ENCODE peak calls at places on chromosomes 2 and 18, in six cellular contexts. One of them, this sample, is unnamed. For H3K4me1, the result is how much of the 10 kb centered on the place peaks cover.

GRCh38 chr2:172442072-172442895 is 14.9 kb downstream of the ITGA6 start:
- DNase-seq in upper lobe of left lung: no peak
- DNase-seq in HCT116: peak
- DNase-seq in upper lobe of right lung: no peak
- DNase-seq in naive thymus-derived CD4-positive, alpha-beta T cell: peak
- DNase-seq in suprapubic skin: no peak
- DNase-seq in this sample: peak

GRCh38 chr2:27956895-27957294 is 66.4 kb downstream of the BABAM2 start:
- DNase-seq in upper lobe of right lung: no peak
- DNase-seq in HCT116: no peak
- DNase-seq in suprapubic skin: no peak
- DNase-seq in naive thymus-derived CD4-positive, alpha-beta T cell: no peak
- DNase-seq in upper lobe of left lung: no peak
- DNase-seq in this sample: no peak

GRCh38 chr2:118351796-118352195 is 263.5 kb downstream of the INSIG2 start:
- DNase-seq in HCT116: no peak
- DNase-seq in suprapubic skin: no peak
- DNase-seq in upper lobe of left lung: no peak
- DNase-seq in upper lobe of right lung: no peak
- DNase-seq in naive thymus-derived CD4-positive, alpha-beta T cell: no peak
- DNase-seq in this sample: no peak

GRCh38 chr2:220437938-220438337 is 810.5 kb downstream of the SLC4A3 start:
- DNase-seq in HCT116: no peak
- DNase-seq in upper lobe of right lung: no peak
- DNase-seq in naive thymus-derived CD4-positive, alpha-beta T cell: no peak
- DNase-seq in suprapubic skin: no peak
- DNase-seq in upper lobe of left lung: no peak
- DNase-seq in this sample: no peak

GRCh38 chr18:62329676-62330454 is 4.8 kb downstream of the TNFRSF11A start:
- DNase-seq in upper lobe of left lung: peak
- DNase-seq in HCT116: no peak
- DNase-seq in naive thymus-derived CD4-positive, alpha-beta T cell: peak
- DNase-seq in upper lobe of right lung: no peak
- DNase-seq in suprapubic skin: no peak
- DNase-seq in this sample: no peak

GRCh38 chr2:223815186-223815883 is 22.0 kb downstream of the AP1S3 start:
- DNase-seq in HCT116: peak
- DNase-seq in upper lobe of left lung: no peak
- DNase-seq in naive thymus-derived CD4-positive, alpha-beta T cell: no peak
- DNase-seq in suprapubic skin: no peak
- DNase-seq in upper lobe of right lung: no peak
- DNase-seq in this sample: no peak

GRCh38 chr2:158359846-158360245 is 96.7 kb downstream of the CCDC148 start:
- DNase-seq in upper lobe of right lung: no peak
- DNase-seq in HCT116: no peak
- DNase-seq in naive thymus-derived CD4-positive, alpha-beta T cell: no peak
- DNase-seq in suprapubic skin: no peak
- DNase-seq in upper lobe of left lung: no peak
- DNase-seq in this sample: no peak

GRCh38 chr2:95158441-95158840 is 1.2 kb downstream of the ZNF514 start:
- DNase-seq in naive thymus-derived CD4-positive, alpha-beta T cell: no peak
- DNase-seq in HCT116: no peak
- DNase-seq in upper lobe of left lung: no peak
- DNase-seq in suprapubic skin: no peak
- DNase-seq in upper lobe of right lung: no peak
- DNase-seq in this sample: no peak

GRCh38 chr2:171670655-171671054 is 16.6 kb upstream of the DYNC1I2 start:
- DNase-seq in upper lobe of right lung: no peak
- DNase-seq in upper lobe of left lung: no peak
- DNase-seq in HCT116: no peak
- DNase-seq in naive thymus-derived CD4-positive, alpha-beta T cell: no peak
- DNase-seq in suprapubic skin: no peak
- DNase-seq in this sample: no peak

GRCh38 chr18:37294951-37295350 is 270.6 kb downstream of the CELF4 start:
- DNase-seq in upper lobe of right lung: no peak
- DNase-seq in suprapubic skin: no peak
- DNase-seq in HCT116: no peak
- DNase-seq in upper lobe of left lung: no peak
- DNase-seq in naive thymus-derived CD4-positive, alpha-beta T cell: no peak
- DNase-seq in this sample: no peak

GRCh38 chr2:165794520-165794882 is 454 bp upstream of the GALNT3 start:
- DNase-seq in suprapubic skin: no peak
- DNase-seq in upper lobe of left lung: no peak
- DNase-seq in naive thymus-derived CD4-positive, alpha-beta T cell: peak
- DNase-seq in upper lobe of right lung: peak
- DNase-seq in HCT116: peak
- DNase-seq in this sample: no peak

GRCh38 chr2:201004370-201004769 is 40.9 kb upstream of the ORC2 start:
- DNase-seq in HCT116: no peak
- DNase-seq in upper lobe of left lung: no peak
- DNase-seq in upper lobe of right lung: no peak
- DNase-seq in naive thymus-derived CD4-positive, alpha-beta T cell: no peak
- DNase-seq in suprapubic skin: no peak
- DNase-seq in this sample: no peak

GRCh38 chr2:207394812-207395534 is 134.8 kb upstream of the CREB1 start:
- DNase-seq in suprapubic skin: no peak
- DNase-seq in upper lobe of left lung: no peak
- DNase-seq in naive thymus-derived CD4-positive, alpha-beta T cell: no peak
- DNase-seq in HCT116: peak
- DNase-seq in upper lobe of right lung: no peak
- DNase-seq in this sample: no peak

GRCh38 chr2:128347701-128348504 is 29.2 kb upstream of the HS6ST1 start:
- DNase-seq in suprapubic skin: peak
- DNase-seq in upper lobe of right lung: no peak
- DNase-seq in HCT116: no peak
- DNase-seq in upper lobe of left lung: no peak
- DNase-seq in naive thymus-derived CD4-positive, alpha-beta T cell: no peak
- DNase-seq in this sample: no peak

GRCh38 chr2:61733563-61733962 is 120.3 kb downstream of the FAM161A start:
- DNase-seq in upper lobe of right lung: no peak
- DNase-seq in HCT116: no peak
- DNase-seq in naive thymus-derived CD4-positive, alpha-beta T cell: no peak
- DNase-seq in upper lobe of left lung: no peak
- DNase-seq in suprapubic skin: no peak
- DNase-seq in this sample: no peak

GRCh38 chr18:77057043-77057442 is 75.5 kb downstream of the MBP start:
- DNase-seq in upper lobe of right lung: no peak
- DNase-seq in naive thymus-derived CD4-positive, alpha-beta T cell: no peak
- DNase-seq in HCT116: no peak
- DNase-seq in upper lobe of left lung: no peak
- DNase-seq in suprapubic skin: no peak
- DNase-seq in this sample: no peak

GRCh38 chr2:128654404-128654803 is 335.7 kb upstream of the HS6ST1 start:
- DNase-seq in upper lobe of left lung: no peak
- DNase-seq in suprapubic skin: no peak
- DNase-seq in naive thymus-derived CD4-positive, alpha-beta T cell: no peak
- DNase-seq in upper lobe of right lung: no peak
- DNase-seq in HCT116: no peak
- DNase-seq in this sample: no peak

GRCh38 chr18:75784413-75784812 is 356.9 kb upstream of the SMIM21 start:
- DNase-seq in upper lobe of left lung: no peak
- DNase-seq in HCT116: no peak
- DNase-seq in suprapubic skin: no peak
- DNase-seq in naive thymus-derived CD4-positive, alpha-beta T cell: no peak
- DNase-seq in upper lobe of right lung: no peak
- DNase-seq in this sample: no peak

GRCh38 chr2:190088917-190089316 is 26.4 kb upstream of the MSTN start:
- DNase-seq in upper lobe of right lung: no peak
- DNase-seq in suprapubic skin: no peak
- DNase-seq in upper lobe of left lung: no peak
- DNase-seq in HCT116: peak
- DNase-seq in naive thymus-derived CD4-positive, alpha-beta T cell: peak
- DNase-seq in this sample: no peak

GRCh38 chr2:233422649-233423435 is 68.5 kb downstream of the DGKD start:
- DNase-seq in upper lobe of right lung: peak
- DNase-seq in upper lobe of left lung: no peak
- DNase-seq in naive thymus-derived CD4-positive, alpha-beta T cell: no peak
- DNase-seq in suprapubic skin: peak
- DNase-seq in HCT116: no peak
- DNase-seq in this sample: no peak

GRCh38 chr18:63158012-63158631 is 161.4 kb downstream of the BCL2 start:
- DNase-seq in upper lobe of right lung: no peak
- DNase-seq in naive thymus-derived CD4-positive, alpha-beta T cell: no peak
- DNase-seq in HCT116: no peak
- DNase-seq in suprapubic skin: no peak
- DNase-seq in upper lobe of left lung: no peak
- DNase-seq in this sample: no peak

GRCh38 chr18:46324556-46324955 is 220.4 kb downstream of the HAUS1 start:
- DNase-seq in upper lobe of right lung: no peak
- DNase-seq in HCT116: peak
- DNase-seq in naive thymus-derived CD4-positive, alpha-beta T cell: no peak
- DNase-seq in suprapubic skin: no peak
- DNase-seq in upper lobe of left lung: no peak
- DNase-seq in this sample: no peak

GRCh38 chr2:146457221-146457620 is 1387.6 kb upstream of the ACVR2A start:
- DNase-seq in upper lobe of left lung: no peak
- DNase-seq in upper lobe of right lung: no peak
- DNase-seq in suprapubic skin: no peak
- DNase-seq in HCT116: no peak
- DNase-seq in naive thymus-derived CD4-positive, alpha-beta T cell: no peak
- DNase-seq in this sample: no peak

DNA sequence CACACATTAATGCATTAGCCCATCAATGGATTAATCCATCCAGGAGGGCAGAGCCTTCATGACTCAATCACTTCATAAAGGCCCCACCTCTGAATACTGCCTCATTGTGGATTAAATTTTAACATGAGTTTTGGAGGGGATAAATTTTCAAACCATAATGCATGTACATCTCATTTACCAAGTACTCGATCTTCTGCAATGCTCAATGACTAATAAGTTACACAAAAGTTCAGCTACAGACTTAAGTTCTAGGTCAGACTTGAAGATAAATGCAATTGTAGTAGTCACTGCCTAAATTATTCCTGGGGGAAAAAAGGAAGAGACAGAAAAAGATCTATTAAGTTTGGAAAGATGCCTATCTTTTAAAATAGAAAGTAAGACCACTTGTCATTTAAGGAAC is 120.0 kb upstream of the OSR1 start:
- DNase-seq in HCT116: no peak
- DNase-seq in naive thymus-derived CD4-positive, alpha-beta T cell: no peak
- DNase-seq in upper lobe of left lung: no peak
- DNase-seq in upper lobe of right lung: no peak
- DNase-seq in suprapubic skin: no peak
- DNase-seq in this sample: no peak
- H3K4me1 ChIP-seq in HCT116: under half
- H3K4me1 ChIP-seq in naive thymus-derived CD4-positive, alpha-beta T cell: under half
- H3K4me1 ChIP-seq in upper lobe of left lung: under half
- H3K4me1 ChIP-seq in upper lobe of right lung: under half
- H3K4me1 ChIP-seq in suprapubic skin: under half
- H3K4me1 ChIP-seq in this sample: under half

GRCh38 chr2:62741127-62741526 is 35.6 kb downstream of the EHBP1 start:
- DNase-seq in naive thymus-derived CD4-positive, alpha-beta T cell: no peak
- DNase-seq in upper lobe of right lung: no peak
- DNase-seq in HCT116: no peak
- DNase-seq in upper lobe of left lung: no peak
- DNase-seq in suprapubic skin: no peak
- DNase-seq in this sample: no peak
- H3K4me1 ChIP-seq in naive thymus-derived CD4-positive, alpha-beta T cell: under half
- H3K4me1 ChIP-seq in upper lobe of right lung: under half
- H3K4me1 ChIP-seq in HCT116: under half
- H3K4me1 ChIP-seq in upper lobe of left lung: under half
- H3K4me1 ChIP-seq in suprapubic skin: under half
- H3K4me1 ChIP-seq in this sample: under half

DNA sequence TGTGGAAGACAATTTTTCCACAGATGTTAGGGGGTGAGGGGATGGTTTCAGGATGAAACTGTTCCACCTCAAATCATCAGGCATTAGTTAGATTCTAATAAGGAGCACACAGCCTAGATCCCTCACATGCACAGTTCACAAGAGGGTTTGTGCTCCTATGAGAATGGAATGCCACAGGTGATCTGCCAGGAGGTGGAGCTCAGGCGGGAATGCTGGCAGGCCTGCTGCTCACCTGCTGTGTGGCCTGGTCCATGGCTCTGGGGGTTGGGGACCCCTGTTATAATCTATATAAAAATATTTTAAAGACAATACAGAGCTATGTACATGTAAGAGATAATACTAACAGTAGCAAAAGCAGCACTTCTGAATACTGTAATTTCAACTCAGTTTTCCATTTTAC is 19.2 kb downstream of the CWC22 start:
- DNase-seq in upper lobe of right lung: no peak
- DNase-seq in naive thymus-derived CD4-positive, alpha-beta T cell: no peak
- DNase-seq in HCT116: no peak
- DNase-seq in upper lobe of left lung: peak
- DNase-seq in suprapubic skin: no peak
- DNase-seq in this sample: no peak
- H3K4me1 ChIP-seq in upper lobe of right lung: under half
- H3K4me1 ChIP-seq in naive thymus-derived CD4-positive, alpha-beta T cell: under half
- H3K4me1 ChIP-seq in HCT116: under half
- H3K4me1 ChIP-seq in upper lobe of left lung: under half
- H3K4me1 ChIP-seq in suprapubic skin: under half
- H3K4me1 ChIP-seq in this sample: under half

DNA sequence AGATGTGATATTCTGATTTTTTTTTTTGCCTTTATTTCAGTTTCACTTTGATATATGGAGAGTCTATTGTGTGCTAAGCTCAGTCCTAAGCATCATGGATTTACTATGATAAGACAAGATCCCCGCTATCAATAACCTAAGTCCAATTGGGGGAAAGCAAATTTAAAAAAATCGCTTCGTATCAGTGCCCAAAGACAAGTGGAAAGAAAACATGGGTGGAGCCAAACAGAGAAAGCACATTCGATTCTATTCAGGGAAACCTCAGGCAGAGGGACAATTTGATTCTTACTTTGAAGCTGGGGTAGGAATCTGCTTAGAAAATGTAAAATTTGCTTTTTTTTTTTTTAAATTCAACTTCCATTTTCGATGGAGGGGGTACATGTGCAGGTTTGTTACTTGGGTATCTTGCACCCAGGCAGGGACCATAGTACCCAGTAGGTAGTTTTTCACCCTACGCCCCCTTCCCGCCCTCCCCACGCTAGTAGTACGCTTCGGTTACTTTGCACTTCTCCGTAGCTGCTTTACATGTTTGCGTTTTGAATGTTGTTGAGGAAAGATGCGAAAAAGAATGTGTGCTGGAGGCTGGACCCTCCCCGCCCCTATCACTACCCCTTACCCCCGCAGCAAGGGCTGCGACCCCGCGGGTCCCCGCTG is 12.4 kb downstream of the KIF5C start:
- DNase-seq in HCT116: no peak
- DNase-seq in naive thymus-derived CD4-positive, alpha-beta T cell: no peak
- DNase-seq in suprapubic skin: no peak
- DNase-seq in upper lobe of left lung: no peak
- DNase-seq in upper lobe of right lung: no peak
- DNase-seq in this sample: no peak
- H3K4me1 ChIP-seq in HCT116: under half
- H3K4me1 ChIP-seq in naive thymus-derived CD4-positive, alpha-beta T cell: under half
- H3K4me1 ChIP-seq in suprapubic skin: under half
- H3K4me1 ChIP-seq in upper lobe of left lung: under half
- H3K4me1 ChIP-seq in upper lobe of right lung: under half
- H3K4me1 ChIP-seq in this sample: under half

DNA sequence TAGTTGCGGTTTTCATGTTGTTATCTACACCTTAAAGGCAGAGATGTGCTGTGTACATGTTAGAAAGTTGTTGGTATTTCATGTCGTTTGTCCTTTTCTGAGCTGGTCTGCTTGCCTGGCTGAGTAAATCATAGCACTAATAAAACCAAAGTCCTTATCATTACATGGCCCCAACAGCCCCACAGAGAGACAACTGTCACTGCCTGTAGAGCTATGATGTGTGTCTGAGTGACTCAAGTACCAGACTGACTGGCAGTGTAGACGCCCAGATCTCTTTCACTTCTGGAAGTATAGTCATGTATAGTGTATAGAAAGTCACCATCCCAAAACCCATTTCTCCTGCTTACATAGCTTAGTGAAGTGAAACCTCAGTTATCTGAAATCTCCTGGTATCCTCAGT is 4.3 kb downstream of the SOCS6 start:
- DNase-seq in naive thymus-derived CD4-positive, alpha-beta T cell: no peak
- DNase-seq in HCT116: no peak
- DNase-seq in suprapubic skin: no peak
- DNase-seq in upper lobe of left lung: no peak
- DNase-seq in upper lobe of right lung: no peak
- DNase-seq in this sample: no peak
- H3K4me1 ChIP-seq in naive thymus-derived CD4-positive, alpha-beta T cell: under half
- H3K4me1 ChIP-seq in HCT116: half or more
- H3K4me1 ChIP-seq in suprapubic skin: half or more
- H3K4me1 ChIP-seq in upper lobe of left lung: under half
- H3K4me1 ChIP-seq in upper lobe of right lung: half or more
- H3K4me1 ChIP-seq in this sample: under half

This sample was measured in esophagus squamous epithelium.